ENCODE peak calls at places on chromosomes 2 and 18, in nine cellular contexts. M, E, F, S, R, I, J, T and Z are unnamed samples.

GRCh38 chr2:128314026-128314347 is 4.7 kb downstream of the HS6ST1 start:
- DNase-seq in M (no peak), E (no peak), F (no peak), S (no peak), R (no peak), I (no peak), J (no peak), T (no peak), Z (no peak)

GRCh38 chr2:62432407-62432806 is 73.6 kb downstream of the TMEM17 start:
- DNase-seq in M (no peak), E (no peak), F (no peak), S (no peak), R (no peak), I (no peak), J (no peak), T (no peak), Z (no peak)

GRCh38 chr2:66582975-66583842 is 148.3 kb downstream of the MEIS1 start:
- DNase-seq in M (peak; percentile 44), E (no peak), F (no peak), S (no peak), R (no peak), I (no peak), J (no peak), T (no peak), Z (no peak)

GRCh38 chr18:79447703-79448367 is 52.1 kb downstream of the NFATC1 start:
- DNase-seq in M (no peak), E (no peak), F (no peak), S (no peak), R (no peak), I (no peak), J (no peak), T (no peak), Z (no peak)

GRCh38 chr2:231088779-231089178 is 32.1 kb downstream of the PSMD1 start:
- DNase-seq in M (no peak), E (no peak), F (no peak), S (no peak), R (no peak), I (no peak), J (no peak), T (no peak), Z (no peak)

GRCh38 chr2:160836755-160837154 is 323.5 kb upstream of the TANK start:
- DNase-seq in M (no peak), E (peak; percentile 40), F (peak; percentile 87), S (no peak), R (no peak), I (no peak), J (peak; percentile 77), T (no peak), Z (no peak)

GRCh38 chr18:23645561-23645960 is 17.1 kb downstream of the ANKRD29 start:
- DNase-seq in M (no peak), E (no peak), F (no peak), S (no peak), R (no peak), I (no peak), J (no peak), T (no peak), Z (no peak)

GRCh38 chr2:177295479-177295878 is 31.0 kb upstream of the NFE2L2 start:
- DNase-seq in M (peak; percentile 68), E (peak; percentile 25), F (peak; percentile 77), S (no peak), R (no peak), I (no peak), J (no peak), T (no peak), Z (no peak)

GRCh38 chr18:34880882-34881852 is 160.0 kb upstream of the MAPRE2 start:
- DNase-seq in M (no peak), E (no peak), F (peak; percentile 22), S (no peak), R (no peak), I (no peak), J (no peak), T (no peak), Z (no peak)

GRCh38 chr2:95234286-95234785 is 27.0 kb downstream of the ZNF892 start:
- DNase-seq in M (no peak), E (no peak), F (no peak), S (no peak), R (no peak), I (no peak), J (no peak), T (no peak), Z (no peak)

GRCh38 chr2:239803102-239803763 is 221.9 kb downstream of the NDUFA10 start:
- DNase-seq in M (no peak), E (no peak), F (no peak), S (no peak), R (no peak), I (no peak), J (no peak), T (no peak), Z (no peak)

GRCh38 chr2:232321156-232321816 is 57.3 kb upstream of the ALPP start:
- DNase-seq in M (no peak), E (no peak), F (no peak), S (peak; percentile 39), R (no peak), I (no peak), J (no peak), T (no peak), Z (no peak)

GRCh38 chr2:2708575-2708974 is 377.5 kb upstream of the MYT1L start:
- DNase-seq in M (no peak), E (no peak), F (no peak), S (no peak), R (no peak), I (no peak), J (no peak), T (no peak), Z (no peak)

GRCh38 chr2:216618785-216619184 is 14.4 kb upstream of the IGFBP2 start:
- DNase-seq in M (no peak), E (no peak), F (no peak), S (no peak), R (no peak), I (no peak), J (no peak), T (no peak), Z (no peak)

GRCh38 chr2:104840151-104840550 is 13.8 kb upstream of the POU3F3 start:
- DNase-seq in M (no peak), E (no peak), F (no peak), S (no peak), R (no peak), I (no peak), J (no peak), T (no peak), Z (no peak)

GRCh38 chr2:158317642-158318041 is 138.9 kb downstream of the CCDC148 start:
- DNase-seq in M (no peak), E (no peak), F (no peak), S (no peak), R (no peak), I (no peak), J (no peak), T (no peak), Z (no peak)

GRCh38 chr2:54559593-54560145 is 103.5 kb downstream of the SPTBN1 start:
- DNase-seq in M (peak; percentile 61), E (peak; percentile 78), F (peak; percentile 91), S (no peak), R (no peak), I (no peak), J (peak; percentile 86), T (no peak), Z (peak; percentile 62)

DNA sequence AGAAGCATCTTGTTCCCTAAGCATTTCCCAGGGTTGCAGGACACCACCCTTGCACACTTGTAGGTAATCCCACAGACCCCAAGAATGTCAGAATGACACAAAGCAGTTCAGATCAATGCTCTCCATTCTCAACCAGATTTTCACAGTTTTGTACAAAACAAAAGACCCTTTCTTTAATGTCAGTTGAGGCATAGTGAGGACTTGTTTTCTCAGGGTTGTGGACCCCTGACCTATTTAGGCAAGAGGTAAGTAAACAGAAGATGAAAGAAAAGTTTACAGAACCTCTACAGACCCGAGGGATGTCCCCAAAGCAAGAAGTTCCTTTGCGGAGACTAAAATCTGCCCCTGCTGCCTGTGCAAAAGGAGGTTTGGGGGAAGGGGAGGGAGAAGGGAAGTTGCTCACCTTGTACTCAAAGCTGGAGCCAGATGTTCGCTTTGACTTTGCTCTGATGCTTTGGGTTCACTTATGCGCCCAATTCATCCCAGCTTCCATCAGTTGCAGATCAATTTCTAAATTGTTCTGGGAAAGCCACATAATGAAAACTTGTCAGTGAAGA is 635.4 kb downstream of the EPHA4 start:
- DNase-seq in M (no peak), E (no peak), F (no peak), S (no peak), R (no peak), I (no peak), J (no peak), T (no peak), Z (no peak)
- H3K4me3 ChIP-seq in M (no peak overlapping the region), E (no peak overlapping the region), F (no peak overlapping the region), S (no peak overlapping the region), R (no peak overlapping the region), I (peak overlapping the region; percentile 27), J (no peak overlapping the region), T (no peak overlapping the region), Z (no peak overlapping the region)

GRCh38 chr2:17652681-17653080 is 100.9 kb downstream of the SMC6 start:
- DNase-seq in M (no peak), E (no peak), F (no peak), S (no peak), R (no peak), I (no peak), J (no peak), T (no peak), Z (no peak)
- H3K4me3 ChIP-seq in M (no peak overlapping the region), E (no peak overlapping the region), F (no peak overlapping the region), S (no peak overlapping the region), R (no peak overlapping the region), I (no peak overlapping the region), J (no peak overlapping the region), T (no peak overlapping the region), Z (no peak overlapping the region)

GRCh38 chr2:15819576-15820282 is 120.6 kb upstream of the MYCN start:
- DNase-seq in M (no peak), E (no peak), F (no peak), S (no peak), R (no peak), I (no peak), J (no peak), T (no peak), Z (no peak)
- H3K4me3 ChIP-seq in M (no peak overlapping the region), E (no peak overlapping the region), F (no peak overlapping the region), S (no peak overlapping the region), R (no peak overlapping the region), I (no peak overlapping the region), J (no peak overlapping the region), T (no peak overlapping the region), Z (no peak overlapping the region)

DNA sequence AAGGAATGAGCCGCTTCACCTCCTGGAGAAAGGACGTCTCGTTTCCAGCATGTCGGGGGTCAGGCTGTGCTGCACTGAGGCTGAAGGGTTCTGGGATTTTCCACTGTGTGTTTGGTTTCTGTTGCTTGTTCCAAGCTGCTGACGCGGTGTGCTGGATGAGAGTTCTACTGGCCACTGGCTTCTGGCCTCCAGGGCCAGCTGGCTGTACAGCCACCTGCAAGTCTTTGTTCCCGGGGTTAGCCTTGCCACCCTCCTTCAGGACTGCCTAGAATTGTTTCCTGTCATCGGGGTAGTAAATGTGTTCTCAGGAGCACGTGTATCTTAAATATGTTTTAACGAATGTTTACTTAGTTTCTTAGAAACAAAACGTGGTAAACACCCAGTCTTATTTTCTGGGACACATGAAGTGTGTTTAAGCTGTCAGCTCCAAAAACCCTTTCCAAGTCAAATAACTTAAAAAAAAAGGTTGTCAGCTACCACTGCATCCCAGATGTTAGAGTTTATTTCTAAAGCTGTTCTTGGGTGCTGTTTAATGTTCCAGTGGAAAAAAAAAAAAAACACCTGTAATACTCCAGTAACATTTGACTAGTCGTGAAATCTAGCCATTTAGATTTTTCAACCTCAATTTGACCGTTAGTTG is 231.2 kb downstream of the AGAP1 start:
- DNase-seq in M (peak; percentile 75), E (no peak), F (peak; percentile 14), S (no peak), R (no peak), I (peak; percentile 79), J (no peak), T (no peak), Z (no peak)
- H3K4me3 ChIP-seq in M (no peak overlapping the region), E (no peak overlapping the region), F (no peak overlapping the region), S (no peak overlapping the region), R (no peak overlapping the region), I (no peak overlapping the region), J (no peak overlapping the region), T (no peak overlapping the region), Z (no peak overlapping the region)

GRCh38 chr18:26546875-26547301 is 1.5 kb downstream of the KCTD1 start:
- DNase-seq in M (peak; percentile 12), E (no peak), F (no peak), S (no peak), R (no peak), I (no peak), J (no peak), T (no peak), Z (no peak)
- H3K4me3 ChIP-seq in M (no peak overlapping the region), E (peak overlapping the region; percentile 72), F (peak overlapping the region; percentile 70), S (no peak overlapping the region), R (no peak overlapping the region), I (peak overlapping the region; percentile 93), J (peak overlapping the region; percentile 95), T (no peak overlapping the region), Z (no peak overlapping the region)